ENCODE peak calls at places on chromosomes 11 and 22, in six cellular contexts. U, O, G, Y, E and A are unnamed samples.
A peak's percentile ranks its signal among the peaks of the same experiment; 100 is the strongest.

GRCh38 chr11:45285931-45286632 is at the start of gene SYT13:
- DNase-seq in G (peak; percentile 62), O (no peak), U (no peak), Y (peak; percentile 76), E (no peak), A (peak; percentile 56)

GRCh38 chr22:28791841-28792490 is 8.4 kb downstream of the XBP1 start:
- DNase-seq in Y (no peak), U (no peak), E (peak; percentile 80), O (peak; percentile 31), G (no peak), A (no peak)

GRCh38 chr11:2825261-2825885 is 60.2 kb downstream of the CDKN1C start:
- DNase-seq in Y (peak; percentile 30), E (no peak), O (peak; percentile 74), G (no peak), U (peak; percentile 87), A (peak; percentile 75)

GRCh38 chr11:109309153-109309552 is 112.8 kb upstream of the C11orf87 start:
- DNase-seq in O (no peak), Y (no peak), U (no peak), G (no peak), E (no peak), A (no peak)

GRCh38 chr11:12717851-12718291 is 43.6 kb downstream of the TEAD1 start:
- DNase-seq in G (no peak), Y (no peak), O (no peak), E (peak; percentile 74), U (no peak), A (no peak)

GRCh38 chr11:96817488-96817887 is 427.7 kb downstream of the JRKL start:
- DNase-seq in O (no peak), Y (no peak), G (no peak), U (no peak), E (no peak), A (no peak)

GRCh38 chr11:131744847-131745246 is 374.4 kb downstream of the NTM start:
- DNase-seq in Y (no peak), G (no peak), U (no peak), O (peak; percentile 97), E (no peak), A (no peak)

GRCh38 chr22:37563153-37564081 is 3.1 kb downstream of the CDC42EP1 start:
- DNase-seq in G (peak; percentile 73), O (peak; percentile 97), Y (peak; percentile 59), E (no peak), U (peak; percentile 71), A (peak; percentile 83)

GRCh38 chr22:37498289-37498909 is 12.2 kb upstream of the MFNG start:
- DNase-seq in G (peak; percentile 46), O (no peak), U (no peak), E (peak; percentile 15), Y (peak; percentile 43), A (peak; percentile 80)

GRCh38 chr11:132904566-132904965 is 627.7 kb downstream of the OPCML start:
- DNase-seq in G (no peak), E (no peak), U (no peak), O (no peak), Y (peak; percentile 3), A (no peak)

GRCh38 chr22:33883561-33883960 is 36.7 kb downstream of the LARGE1 start:
- DNase-seq in G (no peak), U (no peak), E (peak; percentile 40), Y (no peak), O (no peak), A (no peak)

GRCh38 chr11:35271031-35271430 is 132.1 kb downstream of the CD44 start:
- DNase-seq in G (no peak), E (no peak), O (no peak), U (no peak), Y (no peak), A (no peak)

GRCh38 chr11:1639666-1640065 is 10.1 kb downstream of the KRTAP5-5 start:
- DNase-seq in G (no peak), Y (no peak), O (no peak), E (no peak), U (no peak), A (no peak)

DNA sequence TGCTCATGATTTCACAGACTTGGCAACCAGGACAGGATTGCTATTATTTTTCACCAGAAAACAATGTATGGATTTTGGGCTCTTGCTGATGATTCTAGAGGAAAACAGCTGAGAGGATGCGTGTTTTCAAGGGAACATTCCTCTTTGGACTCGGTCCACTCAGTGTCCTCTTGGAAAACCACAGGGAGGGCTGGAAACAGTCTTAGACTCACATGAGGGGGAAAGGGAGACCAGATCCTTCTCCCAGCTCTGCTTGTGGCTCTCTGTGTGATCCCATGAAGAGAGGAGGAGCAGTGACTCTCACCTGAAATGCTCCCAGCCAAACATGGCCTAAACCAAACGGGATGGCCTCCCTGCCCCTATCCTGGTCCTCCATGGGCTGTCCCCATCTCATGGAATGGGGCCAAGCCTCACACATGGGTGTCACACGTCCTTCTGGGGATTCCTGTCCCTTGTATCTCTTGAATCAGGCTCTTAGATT is 15.9 kb downstream of the MYEOV start:
- DNase-seq in Y (no peak), U (no peak), E (no peak), G (no peak), O (peak; percentile 57), A (no peak)
- H3K4me1 ChIP-seq in Y (no peaks in the 10 kb centered on the region), U (peaks cover 28% of the 10 kb centered on the region), E (peaks cover 14% of the 10 kb centered on the region), G (peaks cover 16% of the 10 kb centered on the region), O (peaks cover 12% of the 10 kb centered on the region), A (peaks cover 20% of the 10 kb centered on the region)

GRCh38 chr11:120649316-120649715 is 137.8 kb downstream of the GRIK4 start:
- DNase-seq in Y (no peak), E (no peak), U (no peak), G (no peak), O (no peak), A (no peak)
- H3K4me3 ChIP-seq in Y (no peak overlapping the region), E (no peak overlapping the region), U (no peak overlapping the region), G (no peak overlapping the region), O (no peak overlapping the region), A (no peak overlapping the region)

DNA sequence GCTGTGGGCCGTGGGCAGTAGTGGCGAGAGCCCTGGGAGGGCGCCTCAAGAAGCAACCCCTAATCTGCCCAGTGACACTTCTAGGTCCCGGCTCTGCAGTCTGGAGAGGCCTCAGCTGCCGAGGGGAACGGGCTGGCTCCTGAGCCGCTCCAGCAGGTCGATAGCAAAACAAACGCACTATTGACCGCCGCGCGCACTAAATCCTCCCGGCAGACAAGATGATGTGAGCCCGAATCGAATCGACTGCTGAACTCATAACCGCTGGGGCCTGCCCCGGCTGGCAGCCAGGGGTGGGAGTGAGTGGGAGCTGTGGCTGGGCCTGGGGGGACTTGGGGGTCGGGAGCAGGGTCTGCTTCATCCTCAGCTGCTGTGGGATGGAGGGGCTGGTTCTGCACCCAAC is 36.1 kb downstream of the FLRT1 start:
- DNase-seq in G (no peak), O (no peak), U (no peak), E (no peak), Y (peak; percentile 32), A (peak; percentile 25)
- TF ChIP-seq POLR2A in G (no peak), O (no peak), U (no peak), E (no peak), Y (no peak), A (no peak)

GRCh38 chr22:32848226-32848625 is 46.7 kb downstream of the TIMP3 start:
- DNase-seq in O (no peak), Y (no peak), U (no peak), E (no peak), G (no peak), A (no peak)
- H3K4me1 ChIP-seq in O (no peaks in the 10 kb centered on the region), Y (peaks cover 76% of the 10 kb centered on the region), U (peaks cover 98% of the 10 kb centered on the region), E (no peaks in the 10 kb centered on the region), G (no peaks in the 10 kb centered on the region), A (no peaks in the 10 kb centered on the region)

DNA sequence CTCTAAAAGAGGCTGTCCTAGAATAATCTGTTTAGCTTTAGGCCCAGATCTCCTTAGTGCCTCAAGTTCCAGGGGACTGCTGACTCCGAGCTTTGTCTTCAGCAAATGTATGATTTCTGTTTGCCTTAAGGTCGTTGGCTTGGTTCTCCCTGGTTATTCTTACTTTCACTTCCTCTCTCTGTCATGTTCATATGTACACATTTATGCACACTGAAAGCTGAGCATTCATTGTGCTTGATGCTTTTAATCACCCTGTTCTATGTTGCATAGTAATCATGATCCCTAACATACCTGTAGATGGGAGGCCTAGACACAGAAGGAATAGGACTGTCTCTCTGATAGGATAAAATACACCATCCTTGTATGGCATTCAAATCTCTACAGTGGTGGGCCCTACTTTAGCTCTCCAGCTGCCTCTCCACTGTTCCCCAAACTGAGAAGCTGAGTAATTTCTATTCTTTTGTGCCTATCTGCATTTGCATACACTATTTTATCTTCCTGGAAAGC is 7.2 kb downstream of the PPFIBP2 start:
- DNase-seq in G (no peak), U (no peak), O (no peak), Y (no peak), E (no peak), A (no peak)
- H3K4me3 ChIP-seq in G (no peak overlapping the region), U (no peak overlapping the region), O (no peak overlapping the region), Y (no peak overlapping the region), E (peak overlapping the region; percentile 71), A (no peak overlapping the region)